ENCODE peak calls at places on chromosomes 5 and 9, in nine cellular contexts. C is DMS 273 treated with DMSO at 0.1 percent for 48 hours; M is endothelial cell; X is HTR-8/SVneo; Z is CD4-positive, CD25-positive, alpha-beta regulatory T cell; G is MG63; U is heart right ventricle; V is posterior vena cava; A is T-helper 1 cell. T is an unnamed sample.

GRCh38 chr9:137774775-137775386 is 102.7 kb upstream of the CACNA1B start:
- DNase-seq in C (no peak), M (no peak), X (no peak), Z (no peak), G (no peak), U (no peak), V (peak), A (no peak), T (no peak)

GRCh38 chr9:132818588-132818987 is 59.5 kb downstream of the AK8 start:
- DNase-seq in C (no peak), M (no peak), X (no peak), Z (no peak), G (no peak), U (no peak), V (no peak), A (no peak), T (no peak)

GRCh38 chr5:590343-590742 is 21.8 kb upstream of the CEP72 start:
- DNase-seq in C (no peak), M (no peak), X (no peak), Z (no peak), G (no peak), U (no peak), V (no peak), A (no peak), T (no peak)

GRCh38 chr5:42950466-42951168 is 89.5 kb downstream of the ANXA2R start:
- DNase-seq in C (peak), M (no peak), X (peak), Z (peak), G (peak), U (peak), V (peak), A (peak), T (peak)

GRCh38 chr9:20197976-20198685 is 409.3 kb upstream of the SLC24A2 start:
- DNase-seq in C (peak), M (no peak), X (no peak), Z (peak), G (no peak), U (no peak), V (no peak), A (no peak), T (no peak)

GRCh38 chr5:121350493-121350892 is 501.2 kb upstream of the FTMT start:
- DNase-seq in C (no peak), M (no peak), X (no peak), Z (no peak), G (no peak), U (no peak), V (no peak), A (no peak), T (no peak)

GRCh38 chr9:132742821-132743311 is 72.6 kb downstream of the GTF3C4 start:
- DNase-seq in C (no peak), M (no peak), X (no peak), Z (no peak), G (no peak), U (no peak), V (peak), A (no peak), T (no peak)

GRCh38 chr9:93118863-93119702 is 15.0 kb downstream of the NINJ1 start:
- DNase-seq in C (no peak), M (no peak), X (no peak), Z (no peak), G (no peak), U (no peak), V (peak), A (no peak), T (peak)

GRCh38 chr9:22052376-22052945 is 43.4 kb upstream of the CDKN2B start:
- DNase-seq in C (no peak), M (no peak), X (peak), Z (peak), G (no peak), U (no peak), V (no peak), A (peak), T (no peak)

T was measured in B cell.